ENCODE peak calls at places on chromosomes 4 and X, in eight cellular contexts. C, Y, H, G, P, N, A and I are unnamed samples.

GRCh38 chr4:159229164-159229563 is 126.3 kb downstream of the RAPGEF2 start:
- DNase-seq in C (peak), Y (peak), H (no peak), G (no peak), P (peak), N (no peak), A (no peak), I (no peak)

GRCh38 chrX:11100281-11101035 is 10.7 kb upstream of the HCCS start:
- DNase-seq in C (peak), Y (peak), H (no peak), G (no peak), P (peak), N (no peak), A (peak), I (no peak)

GRCh38 chr4:83643036-83643435 is 107.1 kb downstream of the GPAT3 start:
- DNase-seq in C (no peak), Y (no peak), H (no peak), G (no peak), P (no peak), N (no peak), A (no peak), I (no peak)

GRCh38 chr4:126404549-126404948 is 1089.8 kb downstream of the FAT4 start:
- DNase-seq in C (peak), Y (peak), H (no peak), G (no peak), P (no peak), N (no peak), A (no peak), I (no peak)

GRCh38 chrX:41259516-41259915 is 74.4 kb upstream of the DDX3X start:
- DNase-seq in C (peak), Y (no peak), H (no peak), G (no peak), P (peak), N (no peak), A (no peak), I (no peak)

GRCh38 chr4:123616970-123617392 is 220.4 kb downstream of the SPRY1 start:
- DNase-seq in C (peak), Y (peak), H (no peak), G (peak), P (no peak), N (no peak), A (peak), I (peak)

GRCh38 chr4:189267312-189267965 is 673.2 kb upstream of the FRG1 start:
- DNase-seq in C (no peak), Y (no peak), H (no peak), G (no peak), P (no peak), N (no peak), A (no peak), I (no peak)

GRCh38 chrX:107725761-107726555 is 49.6 kb downstream of the TSC22D3 start:
- DNase-seq in C (no peak), Y (no peak), H (no peak), G (no peak), P (peak), N (no peak), A (no peak), I (no peak)

GRCh38 chrX:105636667-105637066 is 185.7 kb upstream of the NRK start:
- DNase-seq in C (no peak), Y (no peak), H (no peak), G (no peak), P (no peak), N (no peak), A (no peak), I (no peak)

GRCh38 chr4:52376107-52376704 is 282.9 kb downstream of the USP46 start:
- DNase-seq in C (peak), Y (peak), H (no peak), G (no peak), P (peak), N (peak), A (peak), I (peak)

GRCh38 chrX:66889418-66889817 is 250.5 kb upstream of the EDA2R start:
- DNase-seq in C (no peak), Y (no peak), H (no peak), G (no peak), P (no peak), N (no peak), A (no peak), I (no peak)

GRCh38 chr4:29726938-29727337 is 993.2 kb upstream of the PCDH7 start:
- DNase-seq in C (no peak), Y (no peak), H (no peak), G (no peak), P (no peak), N (no peak), A (no peak), I (no peak)

GRCh38 chr4:94913316-94913715 is 155.6 kb downstream of the BMPR1B start:
- DNase-seq in C (no peak), Y (no peak), H (no peak), G (no peak), P (no peak), N (peak), A (no peak), I (no peak)

GRCh38 chrX:41781500-41781899 is 57.5 kb downstream of the GPR82 start:
- DNase-seq in C (peak), Y (peak), H (no peak), G (no peak), P (peak), N (peak), A (no peak), I (no peak)

GRCh38 chr4:153419673-153420278 is 46.4 kb upstream of the TMEM131L start:
- DNase-seq in C (no peak), Y (no peak), H (no peak), G (no peak), P (no peak), N (no peak), A (no peak), I (no peak)

GRCh38 chr4:70651864-70652506 is 14.3 kb downstream of the JCHAIN start:
- DNase-seq in C (peak), Y (peak), H (no peak), G (no peak), P (peak), N (peak), A (no peak), I (no peak)

GRCh38 chr4:15158410-15159091 is 156.3 kb downstream of the CPEB2 start:
- DNase-seq in C (no peak), Y (no peak), H (no peak), G (no peak), P (peak), N (no peak), A (no peak), I (no peak)

GRCh38 chrX:119501511-119502148 is 33.4 kb downstream of the SLC25A5 start:
- DNase-seq in C (peak), Y (no peak), H (no peak), G (no peak), P (peak), N (no peak), A (no peak), I (no peak)

GRCh38 chr4:90951037-90951436 is 823.8 kb downstream of the CCSER1 start:
- DNase-seq in C (no peak), Y (peak), H (no peak), G (no peak), P (peak), N (no peak), A (no peak), I (no peak)

GRCh38 chr4:100117749-100118148 is 72.5 kb downstream of the DDIT4L start:
- DNase-seq in C (no peak), Y (no peak), H (no peak), G (no peak), P (no peak), N (no peak), A (no peak), I (no peak)

GRCh38 chr4:153116101-153116680 is 88.1 kb upstream of the TRIM2 start:
- DNase-seq in C (no peak), Y (no peak), H (no peak), G (no peak), P (no peak), N (peak), A (no peak), I (no peak)

GRCh38 chr4:140059159-140059558 is 94.8 kb downstream of the MAML3 start:
- DNase-seq in C (peak), Y (peak), H (no peak), G (no peak), P (no peak), N (no peak), A (no peak), I (no peak)

GRCh38 chr4:155703486-155704227 is 37.0 kb downstream of the GUCY1A1 start:
- DNase-seq in C (peak), Y (no peak), H (no peak), G (no peak), P (peak), N (no peak), A (no peak), I (no peak)